ENCODE peak calls at places on chromosome 19, in eight cellular contexts. D, V, Z, B, A, O, T and Y are unnamed samples.

GRCh38 chr19:6662692-6663091 is 7.3 kb downstream of the TNFSF14 start:
- DNase-seq in Z (peak), D (no peak), B (no peak), T (no peak), V (no peak), O (no peak), A (no peak), Y (no peak)

GRCh38 chr19:681029-681626 is 4.9 kb downstream of the FSTL3 start:
- DNase-seq in T (no peak), V (peak), O (peak), A (no peak), D (peak), Z (no peak), B (peak), Y (no peak)

GRCh38 chr19:32203161-32203560 is 142.2 kb upstream of the ZNF507 start:
- DNase-seq in D (no peak), V (no peak), A (no peak), O (no peak), B (no peak), T (no peak), Z (no peak), Y (no peak)

GRCh38 chr19:34851277-34851804 is 75.4 kb upstream of the ZNF30 start:
- DNase-seq in D (no peak), O (no peak), T (no peak), V (no peak), B (no peak), Z (peak), A (no peak), Y (no peak)

GRCh38 chr19:5667751-5668271 is 12.5 kb downstream of the MICOS13 start:
- DNase-seq in B (no peak), D (no peak), A (no peak), T (no peak), O (no peak), V (no peak), Z (peak), Y (no peak)

GRCh38 chr19:498977-499623 is 2.8 kb downstream of the MADCAM1 start:
- DNase-seq in V (no peak), T (no peak), O (no peak), B (no peak), Z (no peak), A (no peak), D (no peak), Y (no peak)

GRCh38 chr19:50461066-50461875 is 15.0 kb upstream of the EMC10 start:
- DNase-seq in T (peak), V (peak), D (peak), B (peak), Z (peak), O (peak), A (peak), Y (peak)

GRCh38 chr19:50870417-50871089 is 2.7 kb upstream of the KLK2 start:
- DNase-seq in O (peak), Z (no peak), D (peak), B (peak), A (no peak), V (no peak), T (no peak), Y (no peak)

GRCh38 chr19:12932392-12933286 is 872 bp downstream of the FARSA start:
- DNase-seq in A (no peak), B (no peak), O (peak), T (no peak), V (no peak), D (no peak), Z (no peak), Y (no peak)

GRCh38 chr19:13748169-13748884 is 16.0 kb upstream of the MRI1 start:
- DNase-seq in A (no peak), T (no peak), D (peak), O (peak), Z (peak), V (no peak), B (peak), Y (peak)

GRCh38 chr19:1015782-1016646 is 4.9 kb downstream of the TMEM259 start:
- DNase-seq in A (no peak), Z (peak), D (no peak), V (no peak), O (no peak), T (no peak), B (no peak), Y (no peak)

GRCh38 chr19:495440-496332 is 600 bp upstream of the MADCAM1 start:
- DNase-seq in T (no peak), V (no peak), Z (peak), B (peak), D (peak), O (peak), A (peak), Y (peak)

GRCh38 chr19:41928754-41929535 is 696 bp upstream of the ERFL start:
- DNase-seq in D (no peak), A (no peak), O (no peak), V (no peak), T (no peak), B (no peak), Z (no peak), Y (no peak)

GRCh38 chr19:48386981-48387380 is 4.4 kb downstream of the KDELR1 start:
- DNase-seq in V (no peak), O (no peak), D (no peak), T (no peak), A (no peak), B (no peak), Z (no peak), Y (no peak)

GRCh38 chr19:28948531-28948930 is 264.4 kb downstream of the UQCRFS1 start:
- DNase-seq in A (no peak), B (no peak), T (no peak), D (no peak), V (no peak), O (no peak), Z (no peak), Y (no peak)

GRCh38 chr19:9932835-9933234 is 3.5 kb downstream of the OLFM2 start:
- DNase-seq in D (no peak), V (no peak), O (no peak), Z (no peak), T (no peak), B (no peak), A (no peak), Y (no peak)

GRCh38 chr19:6685482-6685881 is 15.5 kb upstream of the TNFSF14 start:
- DNase-seq in D (no peak), O (no peak), V (no peak), A (no peak), B (no peak), T (no peak), Z (no peak), Y (no peak)

GRCh38 chr19:13505761-13506549 is at the start of gene CACNA1A:
- DNase-seq in O (peak), B (peak), Z (peak), V (peak), T (peak), D (peak), A (no peak), Y (peak)

GRCh38 chr19:37572203-37572602 is 22.4 kb downstream of the ZNF571 start:
- DNase-seq in O (no peak), Z (no peak), D (no peak), A (no peak), T (no peak), B (no peak), V (no peak), Y (no peak)

GRCh38 chr19:2235026-2235395 is 1.1 kb downstream of the PLEKHJ1 start:
- DNase-seq in V (no peak), B (no peak), A (no peak), O (no peak), Z (no peak), T (no peak), D (no peak), Y (no peak)

GRCh38 chr19:19263886-19264487 is 9.1 kb downstream of the TM6SF2 start:
- DNase-seq in B (no peak), Z (no peak), D (no peak), O (no peak), A (no peak), V (no peak), T (no peak), Y (no peak)

GRCh38 chr19:18429717-18430416 is 8.1 kb downstream of the ISYNA1 start:
- DNase-seq in A (no peak), O (no peak), D (no peak), Z (peak), B (no peak), V (no peak), T (no peak), Y (no peak)

GRCh38 chr19:5934779-5935472 is 20.9 kb downstream of the CAPS start:
- DNase-seq in T (no peak), D (no peak), O (no peak), B (no peak), A (no peak), V (no peak), Z (no peak), Y (no peak)

GRCh38 chr19:17311455-17312248 is 2.3 kb downstream of the DDA1 start:
- DNase-seq in Z (peak), O (no peak), B (no peak), A (no peak), V (no peak), T (no peak), D (no peak), Y (peak)